ENCODE peak calls at places on chromosome 2, in four cellular contexts. I is SJSA1, K is right cardiac atrium, A is ovary. P is an unnamed sample. For H3K9me3, the result is how much of the 10 kb centered on the place peaks cover.

GRCh38 chr2:231186325-231186724 is 12.1 kb upstream of the ARMC9 start:
- DNase-seq in I (no peak), K (no peak), A (no peak), P (no peak)

GRCh38 chr2:7825591-7826312 is 856.1 kb upstream of the ID2 start:
- DNase-seq in K (no peak), A (no peak), I (peak), P (no peak)

GRCh38 chr2:28052691-28053090 is 162.2 kb downstream of the BABAM2 start:
- DNase-seq in I (no peak), A (no peak), K (no peak), P (no peak)

GRCh38 chr2:3476386-3477033 is 42.8 kb downstream of the ADI1 start:
- DNase-seq in I (no peak), K (peak), A (no peak), P (no peak)

GRCh38 chr2:12055219-12055618 is 308.8 kb downstream of the LPIN1 start:
- DNase-seq in A (no peak), I (no peak), K (no peak), P (no peak)

GRCh38 chr2:58959996-58960395 is 718.9 kb upstream of the FANCL start:
- DNase-seq in A (no peak), K (no peak), I (no peak), P (no peak)

GRCh38 chr2:231917280-231918088 is 8.7 kb downstream of the NPPC start:
- DNase-seq in I (no peak), K (peak), A (no peak), P (no peak)

GRCh38 chr2:233061591-233062446 is 1.7 kb downstream of the INPP5D start:
- DNase-seq in I (no peak), A (no peak), K (peak), P (no peak)

GRCh38 chr2:106546376-106546990 is 59.3 kb downstream of the CD8B2 start:
- DNase-seq in I (no peak), K (no peak), A (no peak), P (no peak)

GRCh38 chr2:15968280-15969178 is 28.2 kb downstream of the MYCN start:
- DNase-seq in K (no peak), I (no peak), A (no peak), P (no peak)

GRCh38 chr2:100206731-100207255 is 64.4 kb upstream of the AFF3 start:
- DNase-seq in A (no peak), K (no peak), I (no peak), P (no peak)

GRCh38 chr2:229196448-229196847 is 74.6 kb downstream of the PID1 start:
- DNase-seq in K (no peak), I (no peak), A (no peak), P (no peak)

GRCh38 chr2:25129901-25130520 is 38.4 kb downstream of the POMC start:
- DNase-seq in K (no peak), I (no peak), A (no peak), P (no peak)

GRCh38 chr2:193442293-193442692 is 1247.6 kb upstream of the TMEFF2 start:
- DNase-seq in A (no peak), K (no peak), I (no peak), P (no peak)

GRCh38 chr2:238286095-238286494 is 2.3 kb downstream of the PER2 start:
- DNase-seq in I (no peak), K (no peak), A (no peak), P (no peak)

GRCh38 chr2:19607931-19608762 is 249.7 kb upstream of the OSR1 start:
- DNase-seq in I (no peak), A (no peak), K (no peak), P (peak)

GRCh38 chr2:70785137-70785911 is 5.1 kb downstream of the FIGLA start:
- DNase-seq in A (no peak), I (no peak), K (no peak), P (no peak)

GRCh38 chr2:3280683-3281520 is 96.7 kb downstream of the EIPR1 start:
- DNase-seq in A (no peak), K (no peak), I (no peak), P (no peak)

GRCh38 chr2:18369750-18370149 is 190.7 kb downstream of the RDH14 start:
- DNase-seq in I (peak), K (no peak), A (no peak), P (no peak)

GRCh38 chr2:170425291-170425751 is 247.4 kb downstream of the MYO3B start:
- DNase-seq in I (no peak), K (no peak), A (no peak), P (no peak)

GRCh38 chr2:216645636-216645950 is 12.4 kb downstream of the IGFBP2 start:
- DNase-seq in I (no peak), A (no peak), K (no peak), P (no peak)

GRCh38 chr2:208213508-208214120 is 23.8 kb upstream of the C2orf80 start:
- DNase-seq in A (no peak), K (no peak), I (no peak), P (no peak)

DNA sequence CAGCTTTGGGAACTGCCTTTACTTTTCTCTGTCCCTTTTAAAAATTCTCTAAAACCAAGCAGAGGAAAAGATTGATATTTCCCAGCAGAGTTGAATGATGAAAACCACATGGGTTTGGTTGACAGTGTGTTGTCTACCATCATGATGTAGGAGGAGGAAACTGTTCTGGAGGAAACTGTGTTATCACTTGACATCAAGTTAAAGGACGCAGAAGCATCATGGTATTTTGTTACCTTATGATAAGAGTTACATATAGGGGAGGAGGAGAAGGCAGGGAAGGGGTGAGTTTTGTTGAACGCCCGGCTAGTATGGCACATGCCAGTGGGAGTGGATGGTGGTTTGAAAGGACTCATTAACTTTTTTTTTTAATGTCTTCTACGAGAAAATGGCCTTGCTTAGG is 886 bp downstream of the TMEM17 start:
- DNase-seq in K (no peak), A (no peak), I (no peak), P (no peak)
- H3K4me3 ChIP-seq in K (peak), A (peak), I (no peak), P (peak)

DNA sequence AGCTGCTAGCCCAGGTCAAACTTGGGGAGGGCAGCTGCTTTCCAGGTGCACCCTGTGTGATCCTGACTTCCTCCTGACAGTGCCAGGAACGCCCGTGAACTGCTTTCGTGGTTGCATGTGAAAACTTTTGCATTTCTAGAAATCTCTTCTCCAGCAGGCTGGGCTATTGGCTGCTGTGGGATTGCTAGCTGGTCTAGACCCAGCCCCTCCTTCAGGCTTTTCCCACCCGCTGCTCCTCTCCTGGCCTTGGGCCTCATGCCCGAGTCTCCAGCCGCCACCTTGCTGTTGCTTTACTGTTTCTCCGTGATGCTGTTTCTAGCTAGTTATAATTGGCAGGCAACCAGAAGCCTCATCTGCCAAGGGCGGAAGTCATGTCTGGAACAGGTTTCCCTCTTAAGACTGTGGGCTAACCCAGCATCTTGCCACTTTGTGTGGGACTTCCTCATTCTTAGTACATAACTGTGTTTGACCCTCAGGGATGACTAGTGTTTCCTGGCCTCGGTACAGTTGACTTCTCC is 27.0 kb upstream of the MGAT4A start:
- DNase-seq in K (peak), I (no peak), A (peak), P (peak)
- H3K27ac ChIP-seq in K (peak), I (no peak), A (no peak), P (no peak)

GRCh38 chr2:173291412-173291811 is 63.3 kb upstream of the CDCA7 start:
- DNase-seq in K (no peak), I (no peak), A (no peak), P (no peak)

GRCh38 chr2:173298536-173299097 is 56.1 kb upstream of the CDCA7 start:
- DNase-seq in K (no peak), I (no peak), A (no peak), P (no peak)

GRCh38 chr2:173299764-173300163 is 54.9 kb upstream of the CDCA7 start:
- DNase-seq in K (no peak), I (no peak), A (no peak), P (no peak)

GRCh38 chr2:173300458-173300857 is 54.2 kb upstream of the CDCA7 start:
- DNase-seq in A (no peak), I (no peak), K (no peak), P (no peak)

DNA sequence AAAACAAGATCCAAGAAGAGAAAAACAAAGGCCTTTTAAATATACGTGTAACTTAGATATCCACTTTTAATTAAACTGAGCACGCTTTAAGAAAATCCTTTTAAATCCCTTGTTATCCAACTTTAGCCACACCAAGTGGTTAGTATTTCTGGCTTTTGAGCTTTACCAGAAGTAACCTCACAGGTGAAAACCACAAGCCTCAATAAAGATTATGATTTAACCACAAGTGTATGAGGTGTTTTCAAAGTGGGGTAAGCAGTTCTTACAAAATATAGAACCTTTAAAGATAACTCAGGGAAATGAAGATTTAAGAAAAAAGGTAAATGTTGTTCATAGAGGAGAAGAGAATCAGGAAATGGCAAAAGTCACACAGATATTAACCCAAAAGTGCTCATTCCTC is 58.4 kb upstream of the CDCA7 start:
- DNase-seq in A (no peak), K (no peak), I (no peak), P (no peak)
- H3K9me3 ChIP-seq in A (under half), K (under half), I (under half), P (under half)

DNA sequence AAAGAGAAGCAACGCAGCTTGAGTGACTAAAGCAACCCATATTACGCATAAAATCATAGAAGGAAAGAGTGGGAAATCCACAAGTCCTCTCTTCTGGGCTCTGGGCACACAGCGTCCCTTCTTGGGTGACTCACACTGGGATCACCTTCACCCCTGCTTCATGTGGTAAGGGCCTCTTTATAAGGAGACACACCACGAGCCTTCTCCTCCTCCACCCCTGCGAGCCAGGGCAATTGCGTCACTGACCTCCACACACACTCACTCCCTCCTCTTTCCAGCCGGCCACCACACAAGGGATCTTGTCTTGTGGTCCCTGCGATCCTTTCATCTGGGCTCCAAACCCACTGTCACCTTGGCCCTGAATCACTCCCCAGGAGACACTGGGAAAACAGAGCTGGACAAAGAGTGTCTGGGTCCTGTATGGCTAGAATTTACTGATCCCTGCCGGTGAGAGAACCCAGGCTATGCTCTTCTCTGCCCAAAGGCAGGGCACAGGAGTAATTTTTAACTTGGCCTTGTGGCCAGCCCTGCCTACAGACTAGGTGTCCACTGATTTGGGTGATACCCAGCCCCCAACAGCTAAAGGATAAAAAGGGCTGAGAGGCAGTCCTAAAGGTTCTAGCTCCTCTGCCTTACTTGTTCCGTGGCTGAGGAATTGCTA is 35.3 kb downstream of the NHEJ1 start:
- DNase-seq in A (peak), K (peak), I (peak), P (peak)
- H3K4me3 ChIP-seq in A (no peak), K (no peak), I (no peak), P (no peak)

GRCh38 chr2:144508162-144508765 is 11.7 kb downstream of the ZEB2 start:
- DNase-seq in I (no peak), A (no peak), K (no peak), P (no peak)

GRCh38 chr2:144510206-144510991 is 9.5 kb downstream of the ZEB2 start:
- DNase-seq in I (peak), A (no peak), K (no peak), P (peak)

GRCh38 chr2:144509001-144509545 is 10.8 kb downstream of the ZEB2 start:
- DNase-seq in A (no peak), I (no peak), K (no peak), P (no peak)

GRCh38 chr2:144511222-144511855 is 8.6 kb downstream of the ZEB2 start:
- DNase-seq in K (no peak), I (no peak), A (no peak), P (no peak)

DNA sequence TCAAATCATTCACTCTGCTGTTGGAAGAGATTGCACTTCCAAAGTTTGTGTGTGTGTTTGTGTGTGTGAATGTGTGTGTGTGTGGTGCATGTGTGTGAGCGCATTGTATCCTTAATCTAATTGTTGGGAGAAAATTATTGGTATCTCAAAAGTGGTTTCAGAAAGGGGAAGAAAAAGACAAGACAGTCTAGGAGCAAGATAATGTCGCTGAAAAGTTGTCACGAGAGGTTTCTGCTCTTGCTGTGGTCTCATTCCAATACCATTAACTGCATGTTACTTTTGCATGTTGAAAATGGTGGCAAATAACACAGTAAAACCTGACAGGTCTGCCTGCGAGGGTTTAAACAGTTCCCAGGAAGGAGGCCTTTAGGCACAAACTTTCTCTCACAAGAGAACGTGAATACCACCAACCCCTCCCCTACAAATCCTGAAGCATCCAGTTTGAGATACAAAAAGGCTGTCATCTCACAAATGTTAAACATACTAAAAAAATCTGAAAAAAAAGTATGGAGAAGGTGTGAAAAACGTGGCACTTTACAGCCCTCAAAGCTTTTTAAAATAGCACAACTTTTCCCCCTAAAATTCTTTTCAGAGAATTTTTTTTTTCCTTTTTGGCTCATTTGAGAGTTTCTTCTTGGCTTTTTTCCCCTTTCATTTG is 10.2 kb downstream of the ZEB2 start:
- DNase-seq in A (no peak), K (no peak), I (no peak), P (no peak)
- H3K27ac ChIP-seq in A (peak), K (peak), I (peak), P (no peak)

GRCh38 chr2:41496908-41497307 is 550.9 kb upstream of the PKDCC start:
- DNase-seq in K (no peak), A (no peak), I (no peak), P (no peak)
- H3K9me3 ChIP-seq in K (under half), A (under half), I (under half), P (under half)

GRCh38 chr2:160156665-160157064 is 43.4 kb downstream of the ITGB6 start:
- DNase-seq in I (no peak), A (no peak), K (no peak), P (peak)

GRCh38 chr2:160156084-160156483 is 44.0 kb downstream of the ITGB6 start:
- DNase-seq in I (no peak), A (no peak), K (no peak), P (no peak)

DNA sequence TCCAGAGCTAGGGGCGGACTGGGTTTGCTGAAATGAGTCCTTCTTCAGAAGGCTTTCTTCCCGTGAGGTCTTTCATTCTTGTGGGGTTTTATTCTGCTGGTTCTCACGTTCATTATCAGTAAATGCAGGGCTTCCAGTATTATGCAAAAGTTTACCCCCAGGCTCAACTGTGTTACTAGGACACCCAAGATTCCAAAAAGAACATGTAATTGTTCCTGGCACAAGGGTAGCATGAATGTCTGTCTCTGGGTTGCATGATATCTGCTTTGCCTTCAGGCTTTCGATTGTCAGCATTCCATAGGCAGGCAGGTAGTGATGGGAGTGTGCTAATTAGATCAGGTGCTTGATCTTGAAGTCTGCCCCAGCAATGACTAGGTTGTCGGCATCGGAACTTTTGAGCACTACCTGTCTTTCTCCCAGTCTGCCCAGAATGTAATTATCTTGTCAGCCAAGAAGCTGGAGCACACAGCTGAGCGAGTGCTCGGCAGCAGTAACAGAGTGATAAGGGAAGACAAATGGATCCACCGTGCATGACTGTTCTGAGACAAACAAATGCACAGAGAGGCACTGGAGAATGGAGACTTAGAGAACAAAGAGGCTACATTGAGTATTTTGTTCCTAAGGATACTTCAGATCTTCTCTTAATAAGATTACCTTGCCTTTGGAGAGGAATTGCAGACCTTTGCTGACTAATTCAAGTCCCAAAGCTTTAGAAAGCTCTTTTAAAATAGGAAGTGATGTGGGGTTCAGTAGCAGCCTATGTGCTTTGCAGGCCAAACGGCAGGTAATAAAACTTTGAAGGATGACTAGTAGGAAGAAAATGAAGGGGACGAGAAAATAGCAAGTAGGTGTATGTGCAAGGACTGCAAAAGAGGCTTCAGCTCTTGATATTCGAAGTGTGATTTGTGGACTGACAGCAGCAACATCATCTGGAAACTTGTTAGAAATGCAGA is 41.9 kb downstream of the ITGB6 start:
- DNase-seq in K (no peak), I (no peak), A (no peak), P (no peak)
- H3K4me3 ChIP-seq in K (no peak), I (no peak), A (peak), P (no peak)

DNA sequence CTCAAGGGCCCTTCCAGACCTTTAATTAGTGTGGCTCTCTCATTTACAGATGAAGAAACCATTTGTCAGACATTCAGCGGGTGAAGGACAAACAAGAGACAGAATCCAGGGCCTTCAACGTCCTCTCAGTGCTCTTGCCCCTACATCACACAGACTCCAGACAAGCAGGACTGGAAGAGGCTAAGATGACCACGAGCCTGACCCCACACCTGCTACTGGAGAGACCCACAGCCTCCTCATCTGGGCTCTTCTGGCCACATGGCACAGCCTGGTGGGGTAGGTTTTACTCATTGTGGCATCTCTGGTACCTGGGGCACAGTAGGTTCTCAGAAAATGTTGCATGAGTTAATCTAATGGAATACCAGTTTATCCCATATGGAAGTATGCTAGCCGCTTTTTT is 69.6 kb upstream of the TMEM247 start:
- DNase-seq in I (no peak), A (no peak), K (no peak), P (no peak)
- H3K27ac ChIP-seq in I (no peak), A (no peak), K (peak), P (no peak)